ENCODE peak calls at places on chromosomes 1 and 21, in nine cellular contexts. One of them, this sample, is unnamed.

GRCh38 chr21:39184050-39184980 is 1.1 kb upstream of the PSMG1 start:
- DNase-seq in suprapubic skin: no peak
- DNase-seq in ovary: no peak
- DNase-seq in A549: no peak
- DNase-seq in transverse colon: no peak
- DNase-seq in HCT116: no peak
- DNase-seq in body of pancreas: no peak
- DNase-seq in breast epithelium: no peak
- DNase-seq in IMR-90: no peak
- DNase-seq in this sample: no peak

GRCh38 chr1:174815036-174815435 is 184.7 kb upstream of the CACYBP start:
- DNase-seq in A549: peak; percentile 27
- DNase-seq in breast epithelium: no peak
- DNase-seq in HCT116: peak; percentile 89
- DNase-seq in ovary: no peak
- DNase-seq in IMR-90: peak; percentile 74
- DNase-seq in transverse colon: no peak
- DNase-seq in suprapubic skin: no peak
- DNase-seq in body of pancreas: no peak
- DNase-seq in this sample: no peak

GRCh38 chr21:44436958-44437357 is 18.4 kb upstream of the LRRC3 start:
- DNase-seq in ovary: no peak
- DNase-seq in breast epithelium: no peak
- DNase-seq in A549: no peak
- DNase-seq in body of pancreas: no peak
- DNase-seq in transverse colon: no peak
- DNase-seq in IMR-90: no peak
- DNase-seq in HCT116: no peak
- DNase-seq in suprapubic skin: peak; percentile 57
- DNase-seq in this sample: no peak

GRCh38 chr1:29682171-29682917 is 446.0 kb downstream of the PTPRU start:
- DNase-seq in HCT116: no peak
- DNase-seq in body of pancreas: no peak
- DNase-seq in breast epithelium: no peak
- DNase-seq in IMR-90: no peak
- DNase-seq in A549: no peak
- DNase-seq in suprapubic skin: peak; percentile 48
- DNase-seq in transverse colon: no peak
- DNase-seq in ovary: no peak
- DNase-seq in this sample: peak; percentile 70

GRCh38 chr1:6907201-6907600 is 121.9 kb downstream of the CAMTA1 start:
- DNase-seq in suprapubic skin: no peak
- DNase-seq in HCT116: no peak
- DNase-seq in IMR-90: no peak
- DNase-seq in A549: no peak
- DNase-seq in breast epithelium: no peak
- DNase-seq in body of pancreas: no peak
- DNase-seq in ovary: peak; percentile 58
- DNase-seq in transverse colon: no peak
- DNase-seq in this sample: no peak

GRCh38 chr1:118122234-118123004 is 62.6 kb downstream of the SPAG17 start:
- DNase-seq in ovary: no peak
- DNase-seq in transverse colon: no peak
- DNase-seq in A549: no peak
- DNase-seq in IMR-90: peak; percentile 59
- DNase-seq in body of pancreas: no peak
- DNase-seq in HCT116: no peak
- DNase-seq in suprapubic skin: no peak
- DNase-seq in breast epithelium: no peak
- DNase-seq in this sample: no peak

GRCh38 chr1:172449012-172449584 is 5.2 kb upstream of the PIGC start:
- DNase-seq in suprapubic skin: no peak
- DNase-seq in transverse colon: no peak
- DNase-seq in breast epithelium: no peak
- DNase-seq in HCT116: no peak
- DNase-seq in body of pancreas: no peak
- DNase-seq in IMR-90: no peak
- DNase-seq in A549: peak; percentile 36
- DNase-seq in ovary: no peak
- DNase-seq in this sample: no peak

GRCh38 chr1:57894315-57894714 is 470.5 kb upstream of the DAB1 start:
- DNase-seq in transverse colon: no peak
- DNase-seq in breast epithelium: no peak
- DNase-seq in IMR-90: no peak
- DNase-seq in suprapubic skin: no peak
- DNase-seq in A549: no peak
- DNase-seq in ovary: no peak
- DNase-seq in body of pancreas: no peak
- DNase-seq in HCT116: no peak
- DNase-seq in this sample: no peak

GRCh38 chr1:56452027-56453011 is 127.0 kb downstream of the PLPP3 start:
- DNase-seq in A549: no peak
- DNase-seq in body of pancreas: no peak
- DNase-seq in HCT116: no peak
- DNase-seq in IMR-90: no peak
- DNase-seq in suprapubic skin: no peak
- DNase-seq in ovary: no peak
- DNase-seq in transverse colon: no peak
- DNase-seq in breast epithelium: no peak
- DNase-seq in this sample: peak; percentile 94

GRCh38 chr1:193654951-193655705 is 468.7 kb upstream of the B3GALT2 start:
- DNase-seq in IMR-90: peak; percentile 32
- DNase-seq in suprapubic skin: no peak
- DNase-seq in ovary: no peak
- DNase-seq in body of pancreas: no peak
- DNase-seq in breast epithelium: no peak
- DNase-seq in A549: no peak
- DNase-seq in transverse colon: no peak
- DNase-seq in HCT116: peak; percentile 2
- DNase-seq in this sample: no peak

GRCh38 chr21:35274090-35274489 is 225.0 kb upstream of the RUNX1 start:
- DNase-seq in transverse colon: no peak
- DNase-seq in breast epithelium: no peak
- DNase-seq in IMR-90: no peak
- DNase-seq in A549: no peak
- DNase-seq in suprapubic skin: no peak
- DNase-seq in ovary: no peak
- DNase-seq in HCT116: no peak
- DNase-seq in body of pancreas: no peak
- DNase-seq in this sample: no peak

GRCh38 chr21:42084079-42084478 is 13.0 kb downstream of the UMODL1 start:
- DNase-seq in HCT116: no peak
- DNase-seq in A549: no peak
- DNase-seq in suprapubic skin: no peak
- DNase-seq in body of pancreas: no peak
- DNase-seq in breast epithelium: no peak
- DNase-seq in IMR-90: no peak
- DNase-seq in transverse colon: no peak
- DNase-seq in ovary: no peak
- DNase-seq in this sample: no peak

GRCh38 chr1:92792340-92792782 is 7.5 kb upstream of the EVI5 start:
- DNase-seq in body of pancreas: no peak
- DNase-seq in HCT116: no peak
- DNase-seq in IMR-90: no peak
- DNase-seq in ovary: no peak
- DNase-seq in A549: no peak
- DNase-seq in suprapubic skin: no peak
- DNase-seq in transverse colon: no peak
- DNase-seq in breast epithelium: no peak
- DNase-seq in this sample: no peak

GRCh38 chr1:29592731-29593130 is 356.4 kb downstream of the PTPRU start:
- DNase-seq in ovary: no peak
- DNase-seq in breast epithelium: no peak
- DNase-seq in IMR-90: no peak
- DNase-seq in HCT116: no peak
- DNase-seq in body of pancreas: no peak
- DNase-seq in transverse colon: no peak
- DNase-seq in A549: no peak
- DNase-seq in suprapubic skin: no peak
- DNase-seq in this sample: peak; percentile 80

GRCh38 chr1:235328271-235329138 is at the start of gene GGPS1:
- DNase-seq in IMR-90: peak; percentile 100
- DNase-seq in breast epithelium: peak; percentile 98
- DNase-seq in ovary: peak; percentile 98
- DNase-seq in body of pancreas: peak; percentile 98
- DNase-seq in suprapubic skin: peak; percentile 99
- DNase-seq in transverse colon: peak; percentile 98
- DNase-seq in A549: peak; percentile 94
- DNase-seq in HCT116: peak; percentile 100
- DNase-seq in this sample: peak; percentile 100

GRCh38 chr1:206821493-206821892 is 43.9 kb upstream of the IL20 start:
- DNase-seq in IMR-90: no peak
- DNase-seq in HCT116: no peak
- DNase-seq in A549: no peak
- DNase-seq in transverse colon: no peak
- DNase-seq in ovary: no peak
- DNase-seq in suprapubic skin: no peak
- DNase-seq in breast epithelium: no peak
- DNase-seq in body of pancreas: no peak
- DNase-seq in this sample: no peak

GRCh38 chr1:206823725-206824124 is 41.7 kb upstream of the IL20 start:
- DNase-seq in A549: no peak
- DNase-seq in body of pancreas: no peak
- DNase-seq in IMR-90: peak; percentile 27
- DNase-seq in suprapubic skin: no peak
- DNase-seq in transverse colon: no peak
- DNase-seq in breast epithelium: no peak
- DNase-seq in ovary: peak; percentile 61
- DNase-seq in HCT116: no peak
- DNase-seq in this sample: no peak

GRCh38 chr1:206826409-206826808 is 39.0 kb upstream of the IL20 start:
- DNase-seq in A549: no peak
- DNase-seq in HCT116: no peak
- DNase-seq in body of pancreas: no peak
- DNase-seq in IMR-90: no peak
- DNase-seq in suprapubic skin: no peak
- DNase-seq in transverse colon: no peak
- DNase-seq in breast epithelium: no peak
- DNase-seq in ovary: no peak
- DNase-seq in this sample: no peak

GRCh38 chr1:206828061-206828460 is 37.4 kb upstream of the IL20 start:
- DNase-seq in breast epithelium: no peak
- DNase-seq in suprapubic skin: no peak
- DNase-seq in IMR-90: no peak
- DNase-seq in ovary: no peak
- DNase-seq in transverse colon: no peak
- DNase-seq in HCT116: no peak
- DNase-seq in A549: no peak
- DNase-seq in body of pancreas: no peak
- DNase-seq in this sample: peak; percentile 19

GRCh38 chr1:206824327-206824726 is 41.1 kb upstream of the IL20 start:
- DNase-seq in IMR-90: peak; percentile 51
- DNase-seq in body of pancreas: no peak
- DNase-seq in A549: no peak
- DNase-seq in ovary: no peak
- DNase-seq in breast epithelium: no peak
- DNase-seq in HCT116: no peak
- DNase-seq in transverse colon: no peak
- DNase-seq in suprapubic skin: no peak
- DNase-seq in this sample: no peak
- H3K27ac ChIP-seq in IMR-90: peak overlapping the region; percentile 68
- H3K27ac ChIP-seq in body of pancreas: no peak overlapping the region
- H3K27ac ChIP-seq in A549: no peak overlapping the region
- H3K27ac ChIP-seq in ovary: no peak overlapping the region
- H3K27ac ChIP-seq in breast epithelium: no peak overlapping the region
- H3K27ac ChIP-seq in HCT116: no peak overlapping the region
- H3K27ac ChIP-seq in transverse colon: no peak overlapping the region
- H3K27ac ChIP-seq in suprapubic skin: no peak overlapping the region
- H3K27ac ChIP-seq in this sample: peak overlapping the region; percentile 76

GRCh38 chr1:34250342-34250741 is 73.6 kb downstream of the C1orf94 start:
- DNase-seq in suprapubic skin: no peak
- DNase-seq in transverse colon: no peak
- DNase-seq in HCT116: no peak
- DNase-seq in ovary: no peak
- DNase-seq in body of pancreas: no peak
- DNase-seq in breast epithelium: no peak
- DNase-seq in A549: no peak
- DNase-seq in IMR-90: no peak
- DNase-seq in this sample: peak; percentile 37
- TF ChIP-seq POLR2A in suprapubic skin: no peak
- TF ChIP-seq POLR2A in transverse colon: no peak
- TF ChIP-seq POLR2A in HCT116: no peak
- TF ChIP-seq POLR2A in ovary: no peak
- TF ChIP-seq POLR2A in body of pancreas: no peak
- TF ChIP-seq POLR2A in breast epithelium: no peak
- TF ChIP-seq POLR2A in A549: no peak
- TF ChIP-seq POLR2A in IMR-90: no peak
- TF ChIP-seq POLR2A in this sample: no peak

GRCh38 chr1:90723561-90724108 is 6.5 kb upstream of the BARHL2 start:
- DNase-seq in body of pancreas: no peak
- DNase-seq in A549: no peak
- DNase-seq in transverse colon: no peak
- DNase-seq in ovary: no peak
- DNase-seq in breast epithelium: no peak
- DNase-seq in HCT116: no peak
- DNase-seq in IMR-90: no peak
- DNase-seq in suprapubic skin: no peak
- DNase-seq in this sample: peak; percentile 83
- H3K9me3 ChIP-seq in body of pancreas: no peaks in the 10 kb centered on the region
- H3K9me3 ChIP-seq in A549: no peaks in the 10 kb centered on the region
- H3K9me3 ChIP-seq in transverse colon: no peaks in the 10 kb centered on the region
- H3K9me3 ChIP-seq in ovary: no peaks in the 10 kb centered on the region
- H3K9me3 ChIP-seq in breast epithelium: peaks cover 19% of the 10 kb centered on the region
- H3K9me3 ChIP-seq in HCT116: no peaks in the 10 kb centered on the region
- H3K9me3 ChIP-seq in IMR-90: peaks cover 16% of the 10 kb centered on the region
- H3K9me3 ChIP-seq in suprapubic skin: no peaks in the 10 kb centered on the region
- H3K9me3 ChIP-seq in this sample: peaks cover 5% of the 10 kb centered on the region

DNA sequence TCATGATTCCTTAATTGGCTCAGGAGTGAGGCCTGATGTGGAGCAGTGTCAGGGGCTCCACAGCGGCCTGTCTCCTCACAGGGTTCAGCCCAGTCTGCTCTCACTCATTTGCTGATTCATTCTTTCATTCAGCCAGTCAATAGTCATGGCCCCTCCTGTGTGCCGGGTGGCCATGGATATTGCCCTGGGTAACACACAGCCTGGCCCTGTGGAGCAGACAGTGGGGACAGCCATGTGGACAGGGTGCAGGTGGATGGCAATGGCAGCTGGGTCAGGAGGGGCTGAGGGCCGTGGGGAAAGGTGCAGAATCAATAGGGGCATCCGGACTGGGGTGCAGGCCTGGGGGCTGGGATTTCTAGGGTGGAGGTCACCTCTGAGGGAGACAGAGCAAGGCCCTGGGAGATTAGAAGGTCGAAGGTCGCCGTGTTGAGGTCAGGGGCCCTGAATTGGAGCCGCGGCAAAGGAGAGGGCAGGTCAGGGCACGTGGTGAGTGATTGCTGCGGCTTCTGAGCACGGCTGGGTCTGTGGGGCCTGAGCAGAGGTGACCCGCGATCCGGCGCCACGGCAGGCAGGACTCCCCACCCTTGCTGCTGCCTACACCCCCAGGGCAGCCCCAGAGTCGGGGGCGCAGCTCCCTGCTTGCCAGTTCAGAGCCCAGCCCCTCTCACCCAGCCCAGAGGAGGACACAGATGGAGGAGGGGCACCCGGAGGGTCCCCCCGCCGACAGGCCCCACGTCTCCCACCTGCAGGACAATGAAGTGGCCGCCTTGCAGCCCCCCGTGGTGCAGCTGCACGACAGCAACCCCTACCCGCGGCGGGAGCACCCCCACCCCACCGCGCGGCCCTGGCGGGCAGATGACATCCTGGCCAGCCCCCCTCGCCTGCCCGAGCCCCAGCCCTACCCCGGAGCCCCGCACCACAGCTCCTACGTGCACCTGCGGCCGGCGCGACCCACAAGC is 33.4 kb downstream of the SLC19A1 start:
- DNase-seq in HCT116: no peak
- DNase-seq in breast epithelium: no peak
- DNase-seq in A549: no peak
- DNase-seq in IMR-90: no peak
- DNase-seq in transverse colon: no peak
- DNase-seq in suprapubic skin: peak; percentile 74
- DNase-seq in ovary: peak; percentile 39
- DNase-seq in body of pancreas: no peak
- DNase-seq in this sample: no peak
- H3K27ac ChIP-seq in HCT116: no peak overlapping the region
- H3K27ac ChIP-seq in breast epithelium: no peak overlapping the region
- H3K27ac ChIP-seq in A549: no peak overlapping the region
- H3K27ac ChIP-seq in IMR-90: no peak overlapping the region
- H3K27ac ChIP-seq in transverse colon: no peak overlapping the region
- H3K27ac ChIP-seq in suprapubic skin: no peak overlapping the region
- H3K27ac ChIP-seq in ovary: no peak overlapping the region
- H3K27ac ChIP-seq in body of pancreas: no peak overlapping the region
- H3K27ac ChIP-seq in this sample: no peak overlapping the region